ENCODE peak calls at places on chromosomes 11 and 22, in four cellular contexts. One of them, this sample, is unnamed.

GRCh38 chr11:123454060-123454651 is 24.1 kb downstream of the GRAMD1B start:
- DNase-seq in activated CD4-positive, alpha-beta T cell treated with anti-CD3 and anti-CD28 coated beads, Interleukin-2, amount 50 U/mL, for 48 hours: peak; percentile 82
- DNase-seq in thoracic aorta: no peak
- DNase-seq in left ventricle myocardium inferior: no peak
- DNase-seq in this sample: no peak

GRCh38 chr11:116215471-116216113 is 557.2 kb downstream of the BUD13 start:
- DNase-seq in left ventricle myocardium inferior: no peak
- DNase-seq in activated CD4-positive, alpha-beta T cell treated with anti-CD3 and anti-CD28 coated beads, Interleukin-2, amount 50 U/mL, for 48 hours: no peak
- DNase-seq in thoracic aorta: no peak
- DNase-seq in this sample: no peak

GRCh38 chr11:130488187-130489026 is 40.0 kb downstream of the ADAMTS15 start:
- DNase-seq in activated CD4-positive, alpha-beta T cell treated with anti-CD3 and anti-CD28 coated beads, Interleukin-2, amount 50 U/mL, for 48 hours: no peak
- DNase-seq in thoracic aorta: no peak
- DNase-seq in left ventricle myocardium inferior: no peak
- DNase-seq in this sample: no peak

GRCh38 chr11:33658195-33658900 is 42.3 kb downstream of the C11orf91 start:
- DNase-seq in thoracic aorta: no peak
- DNase-seq in activated CD4-positive, alpha-beta T cell treated with anti-CD3 and anti-CD28 coated beads, Interleukin-2, amount 50 U/mL, for 48 hours: no peak
- DNase-seq in left ventricle myocardium inferior: no peak
- DNase-seq in this sample: no peak

GRCh38 chr22:42330953-42331525 is 60.6 kb upstream of the TCF20 start:
- DNase-seq in left ventricle myocardium inferior: no peak
- DNase-seq in activated CD4-positive, alpha-beta T cell treated with anti-CD3 and anti-CD28 coated beads, Interleukin-2, amount 50 U/mL, for 48 hours: no peak
- DNase-seq in thoracic aorta: no peak
- DNase-seq in this sample: no peak

GRCh38 chr11:70297341-70297740 is 26.9 kb downstream of the PPFIA1 start:
- DNase-seq in left ventricle myocardium inferior: no peak
- DNase-seq in thoracic aorta: no peak
- DNase-seq in activated CD4-positive, alpha-beta T cell treated with anti-CD3 and anti-CD28 coated beads, Interleukin-2, amount 50 U/mL, for 48 hours: no peak
- DNase-seq in this sample: no peak

GRCh38 chr11:62217191-62217748 is 8.8 kb downstream of the SCGB2A1 start:
- DNase-seq in left ventricle myocardium inferior: no peak
- DNase-seq in thoracic aorta: no peak
- DNase-seq in activated CD4-positive, alpha-beta T cell treated with anti-CD3 and anti-CD28 coated beads, Interleukin-2, amount 50 U/mL, for 48 hours: no peak
- DNase-seq in this sample: no peak

GRCh38 chr11:111846640-111847039 is 24.7 kb downstream of the ALG9 start:
- DNase-seq in left ventricle myocardium inferior: no peak
- DNase-seq in thoracic aorta: no peak
- DNase-seq in activated CD4-positive, alpha-beta T cell treated with anti-CD3 and anti-CD28 coated beads, Interleukin-2, amount 50 U/mL, for 48 hours: no peak
- DNase-seq in this sample: no peak

GRCh38 chr11:102267602-102268001 is 49.7 kb upstream of the BIRC3 start:
- DNase-seq in thoracic aorta: no peak
- DNase-seq in left ventricle myocardium inferior: no peak
- DNase-seq in activated CD4-positive, alpha-beta T cell treated with anti-CD3 and anti-CD28 coated beads, Interleukin-2, amount 50 U/mL, for 48 hours: no peak
- DNase-seq in this sample: no peak

GRCh38 chr11:3205261-3206127 is 13.1 kb downstream of the MRGPRG start:
- DNase-seq in activated CD4-positive, alpha-beta T cell treated with anti-CD3 and anti-CD28 coated beads, Interleukin-2, amount 50 U/mL, for 48 hours: no peak
- DNase-seq in thoracic aorta: no peak
- DNase-seq in left ventricle myocardium inferior: peak; percentile 4
- DNase-seq in this sample: no peak

GRCh38 chr22:41557401-41558240 is 3.2 kb upstream of the CSDC2 start:
- DNase-seq in activated CD4-positive, alpha-beta T cell treated with anti-CD3 and anti-CD28 coated beads, Interleukin-2, amount 50 U/mL, for 48 hours: no peak
- DNase-seq in thoracic aorta: peak; percentile 80
- DNase-seq in left ventricle myocardium inferior: peak; percentile 79
- DNase-seq in this sample: peak; percentile 76

GRCh38 chr11:119907122-119907933 is 178.3 kb upstream of the NECTIN1 start:
- DNase-seq in thoracic aorta: no peak
- DNase-seq in left ventricle myocardium inferior: no peak
- DNase-seq in activated CD4-positive, alpha-beta T cell treated with anti-CD3 and anti-CD28 coated beads, Interleukin-2, amount 50 U/mL, for 48 hours: no peak
- DNase-seq in this sample: no peak

GRCh38 chr22:40764743-40765441 is 54.3 kb downstream of the SLC25A17 start:
- DNase-seq in thoracic aorta: no peak
- DNase-seq in activated CD4-positive, alpha-beta T cell treated with anti-CD3 and anti-CD28 coated beads, Interleukin-2, amount 50 U/mL, for 48 hours: peak; percentile 7
- DNase-seq in left ventricle myocardium inferior: no peak
- DNase-seq in this sample: no peak

GRCh38 chr22:50584106-50585096 is 1.8 kb upstream of the CHKB start:
- DNase-seq in left ventricle myocardium inferior: no peak
- DNase-seq in thoracic aorta: no peak
- DNase-seq in activated CD4-positive, alpha-beta T cell treated with anti-CD3 and anti-CD28 coated beads, Interleukin-2, amount 50 U/mL, for 48 hours: no peak
- DNase-seq in this sample: no peak

GRCh38 chr11:41446107-41446506 is 13.3 kb downstream of the LRRC4C start:
- DNase-seq in left ventricle myocardium inferior: no peak
- DNase-seq in activated CD4-positive, alpha-beta T cell treated with anti-CD3 and anti-CD28 coated beads, Interleukin-2, amount 50 U/mL, for 48 hours: no peak
- DNase-seq in thoracic aorta: no peak
- DNase-seq in this sample: no peak

GRCh38 chr11:16780698-16781550 is 42.5 kb downstream of the C11orf58 start:
- DNase-seq in activated CD4-positive, alpha-beta T cell treated with anti-CD3 and anti-CD28 coated beads, Interleukin-2, amount 50 U/mL, for 48 hours: no peak
- DNase-seq in left ventricle myocardium inferior: no peak
- DNase-seq in thoracic aorta: no peak
- DNase-seq in this sample: peak; percentile 59

GRCh38 chr22:27650985-27651384 is 150.6 kb downstream of the MN1 start:
- DNase-seq in thoracic aorta: no peak
- DNase-seq in left ventricle myocardium inferior: no peak
- DNase-seq in activated CD4-positive, alpha-beta T cell treated with anti-CD3 and anti-CD28 coated beads, Interleukin-2, amount 50 U/mL, for 48 hours: no peak
- DNase-seq in this sample: no peak

GRCh38 chr11:16737860-16738197 is 618 bp upstream of the C11orf58 start:
- DNase-seq in thoracic aorta: no peak
- DNase-seq in left ventricle myocardium inferior: no peak
- DNase-seq in activated CD4-positive, alpha-beta T cell treated with anti-CD3 and anti-CD28 coated beads, Interleukin-2, amount 50 U/mL, for 48 hours: no peak
- DNase-seq in this sample: no peak

GRCh38 chr11:32962016-32962415 is 53.7 kb upstream of the DEPDC7 start:
- DNase-seq in activated CD4-positive, alpha-beta T cell treated with anti-CD3 and anti-CD28 coated beads, Interleukin-2, amount 50 U/mL, for 48 hours: no peak
- DNase-seq in thoracic aorta: no peak
- DNase-seq in left ventricle myocardium inferior: no peak
- DNase-seq in this sample: no peak

GRCh38 chr22:44752285-44753188 is at the start of gene ARHGAP8:
- DNase-seq in left ventricle myocardium inferior: no peak
- DNase-seq in activated CD4-positive, alpha-beta T cell treated with anti-CD3 and anti-CD28 coated beads, Interleukin-2, amount 50 U/mL, for 48 hours: no peak
- DNase-seq in thoracic aorta: no peak
- DNase-seq in this sample: no peak

GRCh38 chr11:4636962-4637661 is at the start of gene OR51D1:
- DNase-seq in activated CD4-positive, alpha-beta T cell treated with anti-CD3 and anti-CD28 coated beads, Interleukin-2, amount 50 U/mL, for 48 hours: peak; percentile 78
- DNase-seq in left ventricle myocardium inferior: peak; percentile 64
- DNase-seq in thoracic aorta: no peak
- DNase-seq in this sample: peak; percentile 79

GRCh38 chr11:15793032-15793996 is 563.0 kb downstream of the SOX6 start:
- DNase-seq in thoracic aorta: no peak
- DNase-seq in activated CD4-positive, alpha-beta T cell treated with anti-CD3 and anti-CD28 coated beads, Interleukin-2, amount 50 U/mL, for 48 hours: no peak
- DNase-seq in left ventricle myocardium inferior: no peak
- DNase-seq in this sample: no peak

GRCh38 chr11:77619576-77620198 is 17.9 kb downstream of the CLNS1A start:
- DNase-seq in activated CD4-positive, alpha-beta T cell treated with anti-CD3 and anti-CD28 coated beads, Interleukin-2, amount 50 U/mL, for 48 hours: no peak
- DNase-seq in left ventricle myocardium inferior: no peak
- DNase-seq in thoracic aorta: no peak
- DNase-seq in this sample: no peak

GRCh38 chr11:110901441-110901840 is 189.2 kb upstream of the ARHGAP20 start:
- DNase-seq in thoracic aorta: no peak
- DNase-seq in activated CD4-positive, alpha-beta T cell treated with anti-CD3 and anti-CD28 coated beads, Interleukin-2, amount 50 U/mL, for 48 hours: no peak
- DNase-seq in left ventricle myocardium inferior: no peak
- DNase-seq in this sample: no peak

GRCh38 chr11:133669371-133670046 is 137.2 kb upstream of the OPCML start:
- DNase-seq in thoracic aorta: no peak
- DNase-seq in activated CD4-positive, alpha-beta T cell treated with anti-CD3 and anti-CD28 coated beads, Interleukin-2, amount 50 U/mL, for 48 hours: no peak
- DNase-seq in left ventricle myocardium inferior: no peak
- DNase-seq in this sample: no peak

GRCh38 chr11:85805387-85805786 is 5.6 kb downstream of the SYTL2 start:
- DNase-seq in activated CD4-positive, alpha-beta T cell treated with anti-CD3 and anti-CD28 coated beads, Interleukin-2, amount 50 U/mL, for 48 hours: no peak
- DNase-seq in thoracic aorta: no peak
- DNase-seq in left ventricle myocardium inferior: no peak
- DNase-seq in this sample: no peak

GRCh38 chr11:63829823-63830489 is 9.0 kb upstream of the MARK2 start:
- DNase-seq in activated CD4-positive, alpha-beta T cell treated with anti-CD3 and anti-CD28 coated beads, Interleukin-2, amount 50 U/mL, for 48 hours: no peak
- DNase-seq in thoracic aorta: no peak
- DNase-seq in left ventricle myocardium inferior: no peak
- DNase-seq in this sample: no peak

GRCh38 chr11:20913113-20913512 is 243.7 kb downstream of the NELL1 start:
- DNase-seq in thoracic aorta: no peak
- DNase-seq in activated CD4-positive, alpha-beta T cell treated with anti-CD3 and anti-CD28 coated beads, Interleukin-2, amount 50 U/mL, for 48 hours: no peak
- DNase-seq in left ventricle myocardium inferior: no peak
- DNase-seq in this sample: no peak

GRCh38 chr22:37896939-37897338 is 9.2 kb upstream of the MICALL1 start:
- DNase-seq in activated CD4-positive, alpha-beta T cell treated with anti-CD3 and anti-CD28 coated beads, Interleukin-2, amount 50 U/mL, for 48 hours: no peak
- DNase-seq in thoracic aorta: no peak
- DNase-seq in left ventricle myocardium inferior: no peak
- DNase-seq in this sample: no peak

GRCh38 chr11:46574656-46575055 is 19.2 kb downstream of the AMBRA1 start:
- DNase-seq in left ventricle myocardium inferior: no peak
- DNase-seq in thoracic aorta: no peak
- DNase-seq in activated CD4-positive, alpha-beta T cell treated with anti-CD3 and anti-CD28 coated beads, Interleukin-2, amount 50 U/mL, for 48 hours: no peak
- DNase-seq in this sample: no peak

GRCh38 chr11:1819115-1819514 is 15.7 kb upstream of the SYT8 start:
- DNase-seq in activated CD4-positive, alpha-beta T cell treated with anti-CD3 and anti-CD28 coated beads, Interleukin-2, amount 50 U/mL, for 48 hours: no peak
- DNase-seq in thoracic aorta: no peak
- DNase-seq in left ventricle myocardium inferior: no peak
- DNase-seq in this sample: no peak

GRCh38 chr11:83921447-83922192 is 635.5 kb upstream of the CCDC90B start:
- DNase-seq in left ventricle myocardium inferior: no peak
- DNase-seq in activated CD4-positive, alpha-beta T cell treated with anti-CD3 and anti-CD28 coated beads, Interleukin-2, amount 50 U/mL, for 48 hours: no peak
- DNase-seq in thoracic aorta: no peak
- DNase-seq in this sample: no peak

GRCh38 chr11:72122607-72123006 is 10.1 kb upstream of the ANAPC15 start:
- DNase-seq in activated CD4-positive, alpha-beta T cell treated with anti-CD3 and anti-CD28 coated beads, Interleukin-2, amount 50 U/mL, for 48 hours: no peak
- DNase-seq in thoracic aorta: no peak
- DNase-seq in left ventricle myocardium inferior: no peak
- DNase-seq in this sample: no peak

GRCh38 chr11:8942518-8943066 is at the start of gene ASCL3:
- DNase-seq in left ventricle myocardium inferior: no peak
- DNase-seq in thoracic aorta: no peak
- DNase-seq in activated CD4-positive, alpha-beta T cell treated with anti-CD3 and anti-CD28 coated beads, Interleukin-2, amount 50 U/mL, for 48 hours: no peak
- DNase-seq in this sample: no peak

GRCh38 chr11:69308936-69309799 is 15.2 kb downstream of the MYEOV start:
- DNase-seq in left ventricle myocardium inferior: no peak
- DNase-seq in thoracic aorta: no peak
- DNase-seq in activated CD4-positive, alpha-beta T cell treated with anti-CD3 and anti-CD28 coated beads, Interleukin-2, amount 50 U/mL, for 48 hours: no peak
- DNase-seq in this sample: peak; percentile 34

GRCh38 chr11:63639195-63639832 is 25.1 kb upstream of the PLAAT3 start:
- DNase-seq in activated CD4-positive, alpha-beta T cell treated with anti-CD3 and anti-CD28 coated beads, Interleukin-2, amount 50 U/mL, for 48 hours: no peak
- DNase-seq in left ventricle myocardium inferior: no peak
- DNase-seq in thoracic aorta: no peak
- DNase-seq in this sample: peak; percentile 28

This sample was measured in tibial artery.